ENCODE peak calls at places on chromosome 13, in six cellular contexts. C, I, T, K, O and H are unnamed samples.
A peak's percentile ranks its signal among the peaks of the same experiment; 100 is the strongest.

GRCh38 chr13:74674701-74675100 is 540.5 kb upstream of the KLF12 start:
- DNase-seq in C (no peak), I (no peak), T (no peak), K (no peak), O (no peak), H (no peak)

GRCh38 chr13:41802684-41803554 is 158.0 kb downstream of the VWA8 start:
- DNase-seq in C (no peak), I (no peak), T (no peak), K (peak; percentile 21), O (no peak), H (no peak)

GRCh38 chr13:28494861-28495585 is at the start of gene FLT1:
- DNase-seq in C (peak; percentile 88), I (no peak), T (peak; percentile 4), K (no peak), O (no peak), H (peak; percentile 47)

GRCh38 chr13:30696278-30697176 is 38.8 kb upstream of the ALOX5AP start:
- DNase-seq in C (no peak), I (no peak), T (no peak), K (no peak), O (no peak), H (no peak)

GRCh38 chr13:111058796-111059506 is 56.2 kb upstream of the ARHGEF7 start:
- DNase-seq in C (no peak), I (no peak), T (no peak), K (no peak), O (no peak), H (no peak)

GRCh38 chr13:20151612-20152011 is 9.2 kb downstream of the GJA3 start:
- DNase-seq in C (no peak), I (no peak), T (no peak), K (no peak), O (no peak), H (no peak)

GRCh38 chr13:67139551-67139950 is 90.6 kb downstream of the PCDH9 start:
- DNase-seq in C (no peak), I (no peak), T (peak; percentile 59), K (no peak), O (no peak), H (no peak)

GRCh38 chr13:97257800-97258799 is 36.0 kb downstream of the MBNL2 start:
- DNase-seq in C (peak; percentile 91), I (peak; percentile 48), T (no peak), K (peak; percentile 81), O (no peak), H (no peak)

GRCh38 chr13:113074876-113075275 is 30.7 kb upstream of the F7 start:
- DNase-seq in C (no peak), I (no peak), T (no peak), K (no peak), O (no peak), H (no peak)

GRCh38 chr13:35888327-35888940 is 242.7 kb downstream of the DCLK1 start:
- DNase-seq in C (no peak), I (no peak), T (peak; percentile 79), K (no peak), O (no peak), H (no peak)

GRCh38 chr13:100493418-100493817 is 95.2 kb downstream of the GGACT start:
- DNase-seq in C (no peak), I (no peak), T (no peak), K (no peak), O (no peak), H (no peak)

GRCh38 chr13:73073050-73073449 is 14.2 kb downstream of the KLF5 start:
- DNase-seq in C (no peak), I (no peak), T (no peak), K (no peak), O (no peak), H (no peak)

GRCh38 chr13:59263531-59263930 is 900.2 kb downstream of the DIAPH3 start:
- DNase-seq in C (no peak), I (no peak), T (no peak), K (no peak), O (no peak), H (no peak)

GRCh38 chr13:95480131-95480545 is 72.4 kb upstream of the CLDN10 start:
- DNase-seq in C (no peak), I (no peak), T (no peak), K (no peak), O (no peak), H (no peak)